ENCODE peak calls at places on chromosomes 3 and 15, in ten cellular contexts. Q, B, V, U, K, C, L, E, X and M are unnamed samples.

GRCh38 chr3:64909757-64910475 is 222.1 kb upstream of the ADAMTS9 start:
- DNase-seq in Q (no peak), B (no peak), V (no peak), U (no peak), K (no peak), C (no peak), L (no peak), E (no peak), X (no peak), M (no peak)

GRCh38 chr3:77887611-77888010 is 847.7 kb downstream of the ROBO2 start:
- DNase-seq in Q (no peak), B (no peak), V (no peak), U (no peak), K (no peak), C (no peak), L (no peak), E (no peak), X (peak; percentile 13), M (no peak)

GRCh38 chr3:111481551-111481950 is 60.4 kb upstream of the CD96 start:
- DNase-seq in Q (no peak), B (no peak), V (no peak), U (no peak), K (no peak), C (no peak), L (no peak), E (no peak), X (no peak), M (no peak)

GRCh38 chr3:162122405-162122804 is 625.8 kb downstream of the OTOL1 start:
- DNase-seq in Q (no peak), B (no peak), V (no peak), U (no peak), K (no peak), C (no peak), L (no peak), E (no peak), X (no peak), M (no peak)

GRCh38 chr3:43581343-43581742 is 40.5 kb downstream of the ANO10 start:
- DNase-seq in Q (no peak), B (no peak), V (no peak), U (no peak), K (no peak), C (no peak), L (peak; percentile 28), E (no peak), X (no peak), M (no peak)

GRCh38 chr3:66403268-66403990 is 97.4 kb downstream of the LRIG1 start:
- DNase-seq in Q (no peak), B (no peak), V (no peak), U (no peak), K (no peak), C (no peak), L (no peak), E (no peak), X (no peak), M (no peak)

GRCh38 chr3:163018664-163019063 is 1522.1 kb downstream of the OTOL1 start:
- DNase-seq in Q (no peak), B (no peak), V (no peak), U (no peak), K (no peak), C (no peak), L (no peak), E (no peak), X (no peak), M (no peak)

GRCh38 chr3:50626406-50626805 is 9.5 kb downstream of the MAPKAPK3 start:
- DNase-seq in Q (no peak), B (no peak), V (no peak), U (no peak), K (no peak), C (no peak), L (no peak), E (no peak), X (no peak), M (no peak)

GRCh38 chr3:54538346-54538745 is 389.5 kb downstream of the LRTM1 start:
- DNase-seq in Q (no peak), B (peak; percentile 1), V (no peak), U (no peak), K (no peak), C (no peak), L (no peak), E (no peak), X (no peak), M (no peak)

GRCh38 chr3:125129512-125129962 is 73.7 kb upstream of the HEG1 start:
- DNase-seq in Q (no peak), B (peak; percentile 38), V (peak; percentile 69), U (peak; percentile 86), K (no peak), C (peak; percentile 47), L (peak; percentile 98), E (no peak), X (peak; percentile 96), M (no peak)

GRCh38 chr3:101973163-101973505 is 123.8 kb downstream of the NFKBIZ start:
- DNase-seq in Q (no peak), B (no peak), V (no peak), U (no peak), K (no peak), C (no peak), L (no peak), E (no peak), X (no peak), M (no peak)

GRCh38 chr3:40387001-40387894 is at the start of gene ENTPD3:
- DNase-seq in Q (peak; percentile 12), B (no peak), V (peak; percentile 24), U (no peak), K (peak; percentile 5), C (peak; percentile 26), L (no peak), E (peak; percentile 90), X (no peak), M (peak; percentile 38)

GRCh38 chr15:73851679-73852078 is 21.7 kb upstream of the TBC1D21 start:
- DNase-seq in Q (peak; percentile 41), B (peak; percentile 44), V (peak; percentile 74), U (no peak), K (no peak), C (peak; percentile 12), L (peak; percentile 11), E (peak; percentile 31), X (peak; percentile 10), M (peak; percentile 41)

GRCh38 chr3:188164248-188164687 is 10.3 kb downstream of the LPP start:
- DNase-seq in Q (peak; percentile 32), B (peak; percentile 81), V (no peak), U (no peak), K (no peak), C (peak; percentile 80), L (no peak), E (no peak), X (no peak), M (peak; percentile 90)

GRCh38 chr15:31338879-31339557 is 12.4 kb downstream of the KLF13 start:
- DNase-seq in Q (peak; percentile 45), B (peak; percentile 58), V (no peak), U (peak; percentile 89), K (no peak), C (no peak), L (peak; percentile 88), E (no peak), X (peak; percentile 29), M (no peak)

GRCh38 chr3:53704363-53704725 is 141.9 kb downstream of the CHDH start:
- DNase-seq in Q (no peak), B (no peak), V (no peak), U (no peak), K (no peak), C (no peak), L (no peak), E (no peak), X (no peak), M (no peak)

GRCh38 chr3:108605491-108605890 is 16.0 kb downstream of the DZIP3 start:
- DNase-seq in Q (no peak), B (no peak), V (no peak), U (no peak), K (no peak), C (no peak), L (no peak), E (no peak), X (no peak), M (peak; percentile 12)

GRCh38 chr3:195128255-195129071 is 142.5 kb downstream of the XXYLT1 start:
- DNase-seq in Q (no peak), B (no peak), V (no peak), U (no peak), K (no peak), C (no peak), L (no peak), E (no peak), X (no peak), M (no peak)